ENCODE peak calls at places on chromosomes 4 and X, in five cellular contexts. K is nephron progenitor cell; H is stimulated activated CD8-positive, alpha-beta memory T cell treated with anti-CD3 and anti-CD28 coated beads, Interleukin-4, amount 100 ng/mL, for 24 hours; X is AG08396; C is neural crest cell. P is an unnamed sample.

GRCh38 chrX:7127058-7127457 is 20.5 kb upstream of the STS start:
- DNase-seq in K (no peak), H (no peak), X (no peak), C (no peak), P (no peak)

GRCh38 chrX:11787564-11787963 is 29.5 kb downstream of the MSL3 start:
- DNase-seq in K (peak), H (peak), X (peak), C (peak), P (no peak)

GRCh38 chr4:185713731-185714130 is 98.3 kb downstream of the SORBS2 start:
- DNase-seq in H (no peak), K (no peak), X (no peak), C (no peak), P (no peak)

GRCh38 chr4:167020410-167020809 is 213.9 kb downstream of the SPOCK3 start:
- DNase-seq in H (no peak), X (no peak), K (no peak), C (no peak), P (no peak)

GRCh38 chr4:53478671-53479456 is 101.4 kb downstream of the FIP1L1 start:
- DNase-seq in K (no peak), C (no peak), X (peak), H (no peak), P (no peak)

GRCh38 chrX:118864063-118864630 is 40.5 kb downstream of the ZCCHC12 start:
- DNase-seq in X (no peak), K (no peak), C (no peak), H (no peak), P (no peak)

GRCh38 chr4:140633154-140633553 is 64.4 kb upstream of the UCP1 start:
- DNase-seq in K (no peak), C (no peak), X (no peak), H (no peak), P (no peak)

GRCh38 chr4:5460106-5460801 is 248.1 kb downstream of the EVC2 start:
- DNase-seq in H (no peak), X (peak), C (peak), K (peak), P (no peak)